ENCODE peak calls at places on chromosome 19, in five cellular contexts. Q is nephron progenitor cell; I is mesothelial cell of epicardium; J is thoracic aorta; W is CD4-positive, alpha-beta T cell. U is an unnamed sample.

GRCh38 chr19:778910-779653 is 18.2 kb upstream of the PTBP1 start:
- DNase-seq in Q (no peak), I (no peak), J (no peak), W (no peak), U (no peak)

GRCh38 chr19:58515259-58515658 is 3.5 kb upstream of the SLC27A5 start:
- DNase-seq in Q (no peak), I (no peak), J (no peak), W (no peak), U (no peak)

GRCh38 chr19:1238373-1239303 is 833 bp upstream of the CBARP start:
- DNase-seq in Q (no peak), I (no peak), J (no peak), W (no peak), U (no peak)

GRCh38 chr19:55554302-55554701 is 9.0 kb upstream of the SBK3 start:
- DNase-seq in Q (no peak), I (no peak), J (no peak), W (no peak), U (no peak)

GRCh38 chr19:2051771-2052704 is 994 bp upstream of the MKNK2 start:
- DNase-seq in Q (no peak), I (no peak), J (no peak), W (no peak), U (no peak)

GRCh38 chr19:48558018-48558684 is 6.2 kb downstream of the SULT2B1 start:
- DNase-seq in Q (peak; percentile 79), I (no peak), J (no peak), W (no peak), U (no peak)

GRCh38 chr19:35170359-35171061 is 16.0 kb downstream of the FXYD5 start:
- DNase-seq in Q (no peak), I (no peak), J (no peak), W (no peak), U (no peak)

GRCh38 chr19:49442793-49443365 is 1.6 kb upstream of the SLC17A7 start:
- DNase-seq in Q (peak; percentile 99), I (peak; percentile 76), J (peak; percentile 81), W (peak; percentile 25), U (peak; percentile 84)

GRCh38 chr19:4524808-4525562 is 6.7 kb upstream of the PLIN4 start:
- DNase-seq in Q (peak; percentile 80), I (peak; percentile 71), J (no peak), W (peak; percentile 50), U (peak; percentile 85)

GRCh38 chr19:54017266-54017665 is 25.8 kb downstream of the CACNG6 start:
- DNase-seq in Q (no peak), I (no peak), J (no peak), W (no peak), U (no peak)

GRCh38 chr19:6516659-6517291 is 14.1 kb upstream of the TNFSF9 start:
- DNase-seq in Q (peak; percentile 97), I (peak; percentile 95), J (peak; percentile 38), W (peak; percentile 89), U (peak; percentile 88)

GRCh38 chr19:49331616-49332055 is 3.6 kb upstream of the CD37 start:
- DNase-seq in Q (no peak), I (no peak), J (no peak), W (peak; percentile 33), U (peak; percentile 75)

GRCh38 chr19:56654151-56654550 is 11.2 kb downstream of the SMIM17 start:
- DNase-seq in Q (no peak), I (no peak), J (no peak), W (no peak), U (no peak)

GRCh38 chr19:18520848-18521691 is 800 bp downstream of the ELL start:
- DNase-seq in Q (peak; percentile 54), I (peak; percentile 45), J (no peak), W (no peak), U (no peak)

GRCh38 chr19:45097776-45098520 is 5.0 kb downstream of the PPP1R37 start:
- DNase-seq in Q (no peak), I (no peak), J (no peak), W (no peak), U (no peak)

GRCh38 chr19:4537953-4538600 is 1.8 kb downstream of the LRG1 start:
- DNase-seq in Q (no peak), I (no peak), J (no peak), W (no peak), U (no peak)

GRCh38 chr19:3697094-3697493 is 3.2 kb downstream of the PIP5K1C start:
- DNase-seq in Q (no peak), I (no peak), J (no peak), W (no peak), U (no peak)

GRCh38 chr19:2475018-2475701 is 767 bp upstream of the GADD45B start:
- DNase-seq in Q (peak; percentile 54), I (peak; percentile 71), J (peak; percentile 28), W (peak; percentile 35), U (peak; percentile 79)

GRCh38 chr19:46571495-46571894 is 29.6 kb upstream of the CALM3 start:
- DNase-seq in Q (peak; percentile 20), I (no peak), J (no peak), W (no peak), U (no peak)

GRCh38 chr19:43783636-43784035 is 2.9 kb upstream of the KCNN4 start:
- DNase-seq in Q (no peak), I (no peak), J (no peak), W (no peak), U (no peak)

GRCh38 chr19:43786665-43787064 is 5.9 kb upstream of the KCNN4 start:
- DNase-seq in Q (no peak), I (no peak), J (no peak), W (no peak), U (no peak)

GRCh38 chr19:43784251-43784980 is 3.6 kb upstream of the KCNN4 start:
- DNase-seq in Q (no peak), I (no peak), J (no peak), W (peak; percentile 51), U (peak; percentile 58)

GRCh38 chr19:43782689-43783231 is 2.0 kb upstream of the KCNN4 start:
- DNase-seq in Q (no peak), I (no peak), J (no peak), W (no peak), U (no peak)

DNA sequence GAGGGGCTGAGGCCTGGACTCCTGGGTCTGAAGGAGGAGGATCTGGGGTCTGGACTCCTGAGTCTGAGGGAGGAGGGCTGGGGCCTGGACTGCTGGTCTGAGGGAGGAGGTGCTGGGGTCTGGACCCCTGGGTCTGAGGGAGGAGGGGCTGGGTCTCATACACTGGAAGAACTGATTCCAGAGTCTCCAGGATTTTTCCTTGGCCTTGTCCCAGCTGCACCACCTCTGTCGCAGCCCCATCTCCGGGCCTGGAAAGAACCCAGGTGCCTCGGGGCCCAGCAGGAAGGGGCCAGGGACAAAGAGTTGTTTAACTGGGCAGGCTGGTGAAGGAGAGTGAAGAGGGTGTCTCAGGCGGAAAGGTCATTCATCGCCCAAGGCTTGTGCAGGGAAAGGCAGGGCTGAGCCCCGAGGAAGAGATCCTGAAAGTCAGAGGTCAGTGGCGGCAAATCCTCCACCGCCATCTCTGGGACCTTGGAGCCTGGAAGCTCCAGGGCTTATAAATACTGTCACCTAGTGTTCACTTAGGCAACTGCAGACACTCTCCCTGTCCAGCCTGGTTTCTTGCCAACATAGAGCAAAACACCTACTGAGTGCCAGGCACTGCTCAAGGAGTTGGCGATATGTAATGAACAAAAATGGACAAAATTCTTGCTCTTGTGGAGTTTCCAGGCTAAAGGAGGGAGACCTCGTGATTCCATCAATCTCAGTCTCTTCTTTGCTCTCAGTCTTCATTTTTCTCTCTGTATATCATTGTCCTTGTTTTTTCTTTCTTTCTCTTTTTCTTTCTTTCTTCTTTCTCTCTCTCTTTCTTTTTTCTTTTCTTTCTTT is 4.4 kb upstream of the KCNN4 start:
- DNase-seq in Q (peak; percentile 61), I (peak; percentile 47), J (no peak), W (peak; percentile 31), U (peak; percentile 73)
- TF ChIP-seq CTCF in Q (peak; percentile 99), I (peak; percentile 80), J (peak; percentile 92), W (peak; percentile 95), U (peak; percentile 96)

DNA sequence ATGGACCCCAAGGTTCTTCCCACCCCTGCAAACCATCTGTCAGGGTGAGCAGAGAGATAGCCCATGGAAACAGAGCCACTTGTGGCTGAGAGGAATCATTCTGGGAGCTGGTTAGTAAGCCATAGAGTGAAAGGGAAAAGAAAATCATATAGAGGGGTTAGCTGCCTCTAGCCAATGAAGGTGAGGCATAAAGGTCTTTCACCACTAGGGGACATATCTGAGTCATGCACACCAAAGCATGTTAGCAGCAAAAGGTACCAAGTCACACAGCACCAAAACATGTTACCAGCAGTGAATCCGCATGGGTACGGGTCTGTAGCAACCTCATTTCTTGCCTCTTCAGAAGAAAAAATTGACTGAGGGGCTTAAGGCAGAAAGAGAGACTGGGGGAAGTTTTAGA is 76.7 kb upstream of the ZNF43 start:
- DNase-seq in Q (no peak), I (no peak), J (no peak), W (no peak), U (no peak)
- TF ChIP-seq CTCF in Q (no peak), I (no peak), J (no peak), W (no peak), U (no peak)

DNA sequence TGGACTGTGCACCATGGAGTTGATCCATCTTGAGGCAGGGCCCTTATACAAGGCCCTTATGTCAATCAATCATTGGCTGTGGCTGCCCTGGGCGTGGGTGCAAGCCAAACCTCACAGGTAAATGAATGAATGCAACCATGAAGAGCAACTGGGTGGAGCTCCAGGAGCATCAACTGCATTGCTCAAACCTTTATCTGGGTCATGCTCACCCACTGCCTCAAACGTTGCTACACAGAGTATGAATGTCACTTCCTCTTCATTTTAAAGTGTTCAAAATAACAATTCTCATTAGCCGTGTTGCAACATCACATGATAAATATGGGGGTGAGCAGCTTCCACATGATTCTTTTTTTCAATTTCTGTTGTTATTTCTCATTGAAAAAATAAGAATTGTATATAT is 6.4 kb upstream of the ZNF333 start:
- DNase-seq in Q (no peak), I (no peak), J (no peak), W (no peak), U (no peak)
- TF ChIP-seq CTCF in Q (no peak), I (no peak), J (no peak), W (no peak), U (no peak)

GRCh38 chr19:28631931-28632330 is 581.0 kb downstream of the UQCRFS1 start:
- DNase-seq in Q (no peak), I (no peak), J (no peak), W (no peak), U (no peak)

GRCh38 chr19:28634837-28635236 is 578.1 kb downstream of the UQCRFS1 start:
- DNase-seq in Q (no peak), I (no peak), J (no peak), W (no peak), U (no peak)

GRCh38 chr19:28632357-28633076 is 580.4 kb downstream of the UQCRFS1 start:
- DNase-seq in Q (no peak), I (no peak), J (no peak), W (no peak), U (no peak)

GRCh38 chr19:28634031-28634328 is 579.0 kb downstream of the UQCRFS1 start:
- DNase-seq in Q (no peak), I (no peak), J (no peak), W (no peak), U (no peak)

DNA sequence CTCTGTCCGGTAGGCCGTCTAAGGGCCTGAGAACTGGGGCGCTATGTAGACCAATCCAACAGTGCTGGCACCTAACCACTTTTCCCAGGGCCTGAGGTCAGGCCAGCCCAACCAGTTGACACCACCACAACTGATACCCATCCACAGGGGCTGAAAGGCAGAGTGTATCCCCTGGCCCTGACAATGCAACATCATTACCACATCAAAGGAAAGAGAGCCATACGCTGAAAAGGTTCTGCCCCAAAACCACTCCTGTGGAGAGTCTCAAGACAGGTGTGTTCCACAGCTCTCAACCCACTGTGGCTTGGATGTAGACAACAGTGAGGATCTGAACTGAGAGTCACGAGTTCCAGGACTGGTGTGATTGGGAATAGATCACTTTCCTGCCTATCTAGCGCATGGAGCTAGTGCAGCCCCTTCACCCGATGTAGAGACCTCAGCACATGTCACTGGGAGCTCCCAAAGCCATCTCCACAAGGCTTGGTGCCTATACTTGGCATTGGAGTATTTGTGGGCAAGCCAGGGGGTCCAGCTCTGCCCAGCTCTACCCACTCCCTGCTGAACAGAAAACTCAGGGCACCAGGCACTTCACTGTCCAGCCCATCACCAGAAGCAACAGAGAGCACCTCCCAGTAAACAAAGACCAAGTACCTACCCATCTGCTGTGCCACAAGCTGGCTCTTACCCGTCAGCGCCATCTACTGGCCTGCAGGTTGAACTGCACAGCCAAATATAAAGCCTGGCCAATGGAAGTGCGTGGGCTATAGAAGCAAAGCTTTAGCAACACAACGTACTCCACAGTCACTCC is 579.5 kb downstream of the UQCRFS1 start:
- DNase-seq in Q (peak; percentile 68), I (peak; percentile 58), J (no peak), W (peak; percentile 3), U (peak; percentile 31)
- TF ChIP-seq CTCF in Q (peak; percentile 90), I (peak; percentile 77), J (peak; percentile 18), W (peak; percentile 66), U (peak; percentile 60)

U was measured in GM13976.